ENCODE peak calls at places on chromosomes 3 and 15, in seven cellular contexts. Y, S, K, H, L, B and Z are unnamed samples.

GRCh38 chr15:69172854-69173253 is 12.4 kb downstream of the GLCE start:
- DNase-seq in Y (no peak), S (no peak), K (peak), H (no peak), L (no peak), B (no peak), Z (no peak)

GRCh38 chr15:49438970-49439631 is 16.1 kb downstream of the FGF7 start:
- DNase-seq in Y (no peak), S (no peak), K (no peak), H (no peak), L (no peak), B (no peak), Z (no peak)

GRCh38 chr3:128464702-128465101 is 2.0 kb downstream of the DNAJB8 start:
- DNase-seq in Y (no peak), S (no peak), K (no peak), H (no peak), L (no peak), B (no peak), Z (no peak)

GRCh38 chr15:75731248-75732100 is 18.8 kb upstream of the CSPG4 start:
- DNase-seq in Y (no peak), S (no peak), K (no peak), H (no peak), L (peak), B (peak), Z (no peak)

GRCh38 chr15:98803228-98804056 is 155.1 kb downstream of the IGF1R start:
- DNase-seq in Y (no peak), S (no peak), K (peak), H (peak), L (no peak), B (no peak), Z (no peak)

GRCh38 chr15:85316244-85316934 is 64.0 kb upstream of the AKAP13 start:
- DNase-seq in Y (no peak), S (no peak), K (no peak), H (no peak), L (no peak), B (no peak), Z (no peak)

GRCh38 chr15:57560976-57561711 is 30.6 kb upstream of the MYZAP start:
- DNase-seq in Y (peak), S (peak), K (peak), H (peak), L (peak), B (peak), Z (peak)

GRCh38 chr3:45041666-45042065 is 15.6 kb downstream of the CLEC3B start:
- DNase-seq in Y (no peak), S (no peak), K (no peak), H (no peak), L (no peak), B (no peak), Z (no peak)

GRCh38 chr3:194867270-194867983 is 181.7 kb downstream of the FAM43A start:
- DNase-seq in Y (no peak), S (no peak), K (peak), H (no peak), L (no peak), B (no peak), Z (no peak)

GRCh38 chr3:127985655-127986225 is 66.5 kb upstream of the SEC61A1 start:
- DNase-seq in Y (no peak), S (no peak), K (no peak), H (no peak), L (no peak), B (no peak), Z (no peak)

GRCh38 chr15:73952913-73953750 is 26.9 kb downstream of the LOXL1 start:
- DNase-seq in Y (no peak), S (no peak), K (no peak), H (no peak), L (no peak), B (no peak), Z (no peak)

GRCh38 chr15:52464478-52464877 is 64.2 kb downstream of the MYO5A start:
- DNase-seq in Y (peak), S (no peak), K (no peak), H (no peak), L (no peak), B (no peak), Z (no peak)

GRCh38 chr3:105780114-105780513 is 88.7 kb downstream of the CBLB start:
- DNase-seq in Y (no peak), S (no peak), K (peak), H (no peak), L (no peak), B (no peak), Z (no peak)

GRCh38 chr15:48946088-48946839 is 17.5 kb downstream of the SHC4 start:
- DNase-seq in Y (no peak), S (no peak), K (peak), H (no peak), L (no peak), B (no peak), Z (no peak)

GRCh38 chr15:83364541-83364940 is 80.1 kb upstream of the BNC1 start:
- DNase-seq in Y (no peak), S (no peak), K (no peak), H (no peak), L (no peak), B (no peak), Z (no peak)

GRCh38 chr3:46316258-46316657 is 37.7 kb upstream of the CCR2 start:
- DNase-seq in Y (no peak), S (no peak), K (no peak), H (no peak), L (no peak), B (no peak), Z (no peak)

GRCh38 chr15:69145694-69146492 is 14.5 kb upstream of the GLCE start:
- DNase-seq in Y (no peak), S (no peak), K (no peak), H (no peak), L (peak), B (no peak), Z (no peak)

GRCh38 chr3:144677118-144677517 is 705.5 kb downstream of the DIPK2A start:
- DNase-seq in Y (no peak), S (no peak), K (no peak), H (no peak), L (no peak), B (no peak), Z (no peak)

GRCh38 chr15:55894406-55894965 is 98.9 kb downstream of the NEDD4 start:
- DNase-seq in Y (no peak), S (no peak), K (no peak), H (no peak), L (no peak), B (no peak), Z (no peak)

GRCh38 chr3:117473981-117474563 is 764.5 kb downstream of the TUSC7 start:
- DNase-seq in Y (no peak), S (no peak), K (no peak), H (no peak), L (no peak), B (no peak), Z (peak)

GRCh38 chr15:49645937-49646336 is 25.1 kb downstream of the DTWD1 start:
- DNase-seq in Y (no peak), S (no peak), K (peak), H (no peak), L (no peak), B (no peak), Z (peak)

GRCh38 chr3:66075281-66075680 is 36.6 kb upstream of the MAGI1 start:
- DNase-seq in Y (no peak), S (no peak), K (peak), H (no peak), L (no peak), B (peak), Z (no peak)

GRCh38 chr3:153094386-153094785 is 67.6 kb upstream of the RAP2B start:
- DNase-seq in Y (no peak), S (no peak), K (no peak), H (no peak), L (no peak), B (no peak), Z (peak)

GRCh38 chr3:86180696-86181095 is 810.3 kb downstream of the VGLL3 start:
- DNase-seq in Y (no peak), S (no peak), K (peak), H (no peak), L (peak), B (no peak), Z (peak)

GRCh38 chr3:48400824-48401433 is 28.9 kb downstream of the FBXW12 start:
- DNase-seq in Y (peak), S (peak), K (peak), H (no peak), L (peak), B (peak), Z (peak)

GRCh38 chr3:9352917-9353823 is 9.7 kb upstream of the THUMPD3 start:
- DNase-seq in Y (no peak), S (peak), K (peak), H (no peak), L (peak), B (peak), Z (peak)

GRCh38 chr3:191070762-191071365 is 128.2 kb upstream of the OSTN start:
- DNase-seq in Y (no peak), S (no peak), K (no peak), H (no peak), L (no peak), B (no peak), Z (no peak)